ENCODE peak calls at places on chromosome 3, in eight cellular contexts. One of them, this sample, is unnamed.

GRCh38 chr3:133662256-133662773 is 574 bp upstream of the TOPBP1 start:
- DNase-seq in NCI-H774: peak
- DNase-seq in GM23248: peak
- DNase-seq in GM19239: no peak
- DNase-seq in NCI-H1436 treated with DMSO at 0.1 percent for 48 hours: no peak
- DNase-seq in H9: peak
- DNase-seq in left ventricle myocardium superior: no peak
- DNase-seq in ELF-1: no peak
- DNase-seq in this sample: peak

GRCh38 chr3:64216706-64217105 is 8.6 kb downstream of the PRICKLE2 start:
- DNase-seq in NCI-H774: no peak
- DNase-seq in GM23248: peak
- DNase-seq in GM19239: no peak
- DNase-seq in NCI-H1436 treated with DMSO at 0.1 percent for 48 hours: no peak
- DNase-seq in H9: peak
- DNase-seq in left ventricle myocardium superior: no peak
- DNase-seq in ELF-1: peak
- DNase-seq in this sample: no peak

GRCh38 chr3:187208159-187208558 is 10.9 kb downstream of the RTP1 start:
- DNase-seq in NCI-H774: no peak
- DNase-seq in GM23248: peak
- DNase-seq in GM19239: no peak
- DNase-seq in NCI-H1436 treated with DMSO at 0.1 percent for 48 hours: no peak
- DNase-seq in H9: no peak
- DNase-seq in left ventricle myocardium superior: no peak
- DNase-seq in ELF-1: no peak
- DNase-seq in this sample: peak

GRCh38 chr3:134462236-134463059 is 23.3 kb downstream of the ANAPC13 start:
- DNase-seq in NCI-H774: no peak
- DNase-seq in GM23248: peak
- DNase-seq in GM19239: no peak
- DNase-seq in NCI-H1436 treated with DMSO at 0.1 percent for 48 hours: no peak
- DNase-seq in H9: no peak
- DNase-seq in left ventricle myocardium superior: no peak
- DNase-seq in ELF-1: peak
- DNase-seq in this sample: no peak

GRCh38 chr3:52083556-52084087 is 27.3 kb upstream of the DUSP7 start:
- DNase-seq in NCI-H774: no peak
- DNase-seq in GM23248: no peak
- DNase-seq in GM19239: no peak
- DNase-seq in NCI-H1436 treated with DMSO at 0.1 percent for 48 hours: no peak
- DNase-seq in H9: no peak
- DNase-seq in left ventricle myocardium superior: peak
- DNase-seq in ELF-1: no peak
- DNase-seq in this sample: no peak

GRCh38 chr3:141840737-141841544 is 35.5 kb upstream of the ATP1B3 start:
- DNase-seq in NCI-H774: no peak
- DNase-seq in GM23248: peak
- DNase-seq in GM19239: no peak
- DNase-seq in NCI-H1436 treated with DMSO at 0.1 percent for 48 hours: no peak
- DNase-seq in H9: no peak
- DNase-seq in left ventricle myocardium superior: no peak
- DNase-seq in ELF-1: no peak
- DNase-seq in this sample: no peak

GRCh38 chr3:93981649-93982048 is 1.7 kb downstream of the ARL13B start:
- DNase-seq in NCI-H774: no peak
- DNase-seq in GM23248: no peak
- DNase-seq in GM19239: no peak
- DNase-seq in NCI-H1436 treated with DMSO at 0.1 percent for 48 hours: no peak
- DNase-seq in H9: no peak
- DNase-seq in left ventricle myocardium superior: no peak
- DNase-seq in ELF-1: no peak
- DNase-seq in this sample: no peak

GRCh38 chr3:194952882-194953281 is 267.2 kb downstream of the FAM43A start:
- DNase-seq in NCI-H774: peak
- DNase-seq in GM23248: no peak
- DNase-seq in GM19239: no peak
- DNase-seq in NCI-H1436 treated with DMSO at 0.1 percent for 48 hours: no peak
- DNase-seq in H9: no peak
- DNase-seq in left ventricle myocardium superior: peak
- DNase-seq in ELF-1: peak
- DNase-seq in this sample: no peak

GRCh38 chr3:76684946-76685345 is 355.0 kb upstream of the ROBO2 start:
- DNase-seq in NCI-H774: no peak
- DNase-seq in GM23248: no peak
- DNase-seq in GM19239: no peak
- DNase-seq in NCI-H1436 treated with DMSO at 0.1 percent for 48 hours: no peak
- DNase-seq in H9: no peak
- DNase-seq in left ventricle myocardium superior: no peak
- DNase-seq in ELF-1: no peak
- DNase-seq in this sample: no peak

GRCh38 chr3:122184591-122184929 is 1.1 kb downstream of the CASR start:
- DNase-seq in NCI-H774: no peak
- DNase-seq in GM23248: no peak
- DNase-seq in GM19239: no peak
- DNase-seq in NCI-H1436 treated with DMSO at 0.1 percent for 48 hours: no peak
- DNase-seq in H9: no peak
- DNase-seq in left ventricle myocardium superior: no peak
- DNase-seq in ELF-1: no peak
- DNase-seq in this sample: no peak

GRCh38 chr3:41418961-41419691 is 219.8 kb downstream of the CTNNB1 start:
- DNase-seq in NCI-H774: no peak
- DNase-seq in GM23248: peak
- DNase-seq in GM19239: no peak
- DNase-seq in NCI-H1436 treated with DMSO at 0.1 percent for 48 hours: no peak
- DNase-seq in H9: peak
- DNase-seq in left ventricle myocardium superior: no peak
- DNase-seq in ELF-1: peak
- DNase-seq in this sample: peak

GRCh38 chr3:68915973-68916372 is 16.4 kb downstream of the TAFA4 start:
- DNase-seq in NCI-H774: no peak
- DNase-seq in GM23248: no peak
- DNase-seq in GM19239: no peak
- DNase-seq in NCI-H1436 treated with DMSO at 0.1 percent for 48 hours: no peak
- DNase-seq in H9: no peak
- DNase-seq in left ventricle myocardium superior: no peak
- DNase-seq in ELF-1: no peak
- DNase-seq in this sample: no peak

GRCh38 chr3:50615190-50615589 is 1.8 kb upstream of the MAPKAPK3 start:
- DNase-seq in NCI-H774: no peak
- DNase-seq in GM23248: no peak
- DNase-seq in GM19239: no peak
- DNase-seq in NCI-H1436 treated with DMSO at 0.1 percent for 48 hours: no peak
- DNase-seq in H9: no peak
- DNase-seq in left ventricle myocardium superior: no peak
- DNase-seq in ELF-1: no peak
- DNase-seq in this sample: no peak

GRCh38 chr3:175951047-175951694 is 1092.0 kb downstream of the NAALADL2 start:
- DNase-seq in NCI-H774: no peak
- DNase-seq in GM23248: peak
- DNase-seq in GM19239: no peak
- DNase-seq in NCI-H1436 treated with DMSO at 0.1 percent for 48 hours: no peak
- DNase-seq in H9: no peak
- DNase-seq in left ventricle myocardium superior: no peak
- DNase-seq in ELF-1: peak
- DNase-seq in this sample: no peak

GRCh38 chr3:159637895-159638542 is 350.6 kb upstream of the IL12A start:
- DNase-seq in NCI-H774: no peak
- DNase-seq in GM23248: peak
- DNase-seq in GM19239: no peak
- DNase-seq in NCI-H1436 treated with DMSO at 0.1 percent for 48 hours: no peak
- DNase-seq in H9: no peak
- DNase-seq in left ventricle myocardium superior: no peak
- DNase-seq in ELF-1: no peak
- DNase-seq in this sample: peak

This sample was measured in DMS53.